ENCODE peak calls at places on chromosome 9, in eight cellular contexts. One of them, this sample, is unnamed.

GRCh38 chr9:76044420-76044819 is 153.9 kb downstream of the PCSK5 start:
- DNase-seq in cardiac fibroblast: no peak
- DNase-seq in uterus: no peak
- DNase-seq in suprapubic skin: no peak
- DNase-seq in GM12865: no peak
- DNase-seq in mucosa of descending colon: no peak
- DNase-seq in H1: no peak
- DNase-seq in bronchial epithelial cell: no peak
- DNase-seq in this sample: no peak

GRCh38 chr9:121778252-121779225 is 127.1 kb downstream of the DAB2IP start:
- DNase-seq in cardiac fibroblast: peak; percentile 10
- DNase-seq in uterus: peak; percentile 32
- DNase-seq in suprapubic skin: no peak
- DNase-seq in GM12865: no peak
- DNase-seq in mucosa of descending colon: no peak
- DNase-seq in H1: no peak
- DNase-seq in bronchial epithelial cell: no peak
- DNase-seq in this sample: no peak

GRCh38 chr9:33453286-33453882 is 6.0 kb upstream of the AQP3 start:
- DNase-seq in cardiac fibroblast: no peak
- DNase-seq in uterus: no peak
- DNase-seq in suprapubic skin: no peak
- DNase-seq in GM12865: no peak
- DNase-seq in mucosa of descending colon: no peak
- DNase-seq in H1: no peak
- DNase-seq in bronchial epithelial cell: no peak
- DNase-seq in this sample: no peak

GRCh38 chr9:107685901-107686300 is 196.3 kb upstream of the KLF4 start:
- DNase-seq in cardiac fibroblast: peak; percentile 79
- DNase-seq in uterus: no peak
- DNase-seq in suprapubic skin: no peak
- DNase-seq in GM12865: no peak
- DNase-seq in mucosa of descending colon: no peak
- DNase-seq in H1: no peak
- DNase-seq in bronchial epithelial cell: peak; percentile 26
- DNase-seq in this sample: peak; percentile 48

GRCh38 chr9:125240649-125240999 is 519 bp downstream of the HSPA5 start:
- DNase-seq in cardiac fibroblast: peak; percentile 40
- DNase-seq in uterus: no peak
- DNase-seq in suprapubic skin: no peak
- DNase-seq in GM12865: peak; percentile 61
- DNase-seq in mucosa of descending colon: no peak
- DNase-seq in H1: no peak
- DNase-seq in bronchial epithelial cell: peak; percentile 8
- DNase-seq in this sample: peak; percentile 39

GRCh38 chr9:110538169-110538568 is 41.4 kb downstream of the SVEP1 start:
- DNase-seq in cardiac fibroblast: peak; percentile 88
- DNase-seq in uterus: no peak
- DNase-seq in suprapubic skin: no peak
- DNase-seq in GM12865: no peak
- DNase-seq in mucosa of descending colon: no peak
- DNase-seq in H1: no peak
- DNase-seq in bronchial epithelial cell: no peak
- DNase-seq in this sample: no peak

GRCh38 chr9:98678244-98678842 is 30.4 kb downstream of the GABBR2 start:
- DNase-seq in cardiac fibroblast: no peak
- DNase-seq in uterus: no peak
- DNase-seq in suprapubic skin: no peak
- DNase-seq in GM12865: peak; percentile 31
- DNase-seq in mucosa of descending colon: no peak
- DNase-seq in H1: peak; percentile 46
- DNase-seq in bronchial epithelial cell: peak; percentile 30
- DNase-seq in this sample: peak; percentile 43

GRCh38 chr9:131841765-131842318 is 102.0 kb upstream of the RAPGEF1 start:
- DNase-seq in cardiac fibroblast: no peak
- DNase-seq in uterus: no peak
- DNase-seq in suprapubic skin: no peak
- DNase-seq in GM12865: no peak
- DNase-seq in mucosa of descending colon: no peak
- DNase-seq in H1: no peak
- DNase-seq in bronchial epithelial cell: no peak
- DNase-seq in this sample: no peak

GRCh38 chr9:97176206-97176605 is 131.3 kb upstream of the CCDC180 start:
- DNase-seq in cardiac fibroblast: peak; percentile 19
- DNase-seq in uterus: no peak
- DNase-seq in suprapubic skin: no peak
- DNase-seq in GM12865: no peak
- DNase-seq in mucosa of descending colon: no peak
- DNase-seq in H1: no peak
- DNase-seq in bronchial epithelial cell: peak; percentile 53
- DNase-seq in this sample: peak; percentile 29

GRCh38 chr9:124335320-124335707 is 77.6 kb downstream of the NEK6 start:
- DNase-seq in cardiac fibroblast: no peak
- DNase-seq in uterus: no peak
- DNase-seq in suprapubic skin: no peak
- DNase-seq in GM12865: no peak
- DNase-seq in mucosa of descending colon: no peak
- DNase-seq in H1: no peak
- DNase-seq in bronchial epithelial cell: no peak
- DNase-seq in this sample: no peak

GRCh38 chr9:38437193-38437823 is 13.1 kb upstream of the IGFBPL1 start:
- DNase-seq in cardiac fibroblast: no peak
- DNase-seq in uterus: no peak
- DNase-seq in suprapubic skin: no peak
- DNase-seq in GM12865: peak; percentile 14
- DNase-seq in mucosa of descending colon: no peak
- DNase-seq in H1: no peak
- DNase-seq in bronchial epithelial cell: peak; percentile 59
- DNase-seq in this sample: peak; percentile 40

GRCh38 chr9:12955510-12956163 is 180.8 kb downstream of the LURAP1L start:
- DNase-seq in cardiac fibroblast: no peak
- DNase-seq in uterus: no peak
- DNase-seq in suprapubic skin: no peak
- DNase-seq in GM12865: no peak
- DNase-seq in mucosa of descending colon: no peak
- DNase-seq in H1: peak; percentile 17
- DNase-seq in bronchial epithelial cell: no peak
- DNase-seq in this sample: no peak

GRCh38 chr9:121735065-121735791 is 83.8 kb downstream of the DAB2IP start:
- DNase-seq in cardiac fibroblast: peak; percentile 63
- DNase-seq in uterus: no peak
- DNase-seq in suprapubic skin: no peak
- DNase-seq in GM12865: peak; percentile 61
- DNase-seq in mucosa of descending colon: peak; percentile 63
- DNase-seq in H1: peak; percentile 71
- DNase-seq in bronchial epithelial cell: peak; percentile 52
- DNase-seq in this sample: peak; percentile 54

GRCh38 chr9:68643901-68644809 is 60.9 kb upstream of the PIP5K1B start:
- DNase-seq in cardiac fibroblast: no peak
- DNase-seq in uterus: no peak
- DNase-seq in suprapubic skin: no peak
- DNase-seq in GM12865: peak; percentile 89
- DNase-seq in mucosa of descending colon: no peak
- DNase-seq in H1: no peak
- DNase-seq in bronchial epithelial cell: no peak
- DNase-seq in this sample: no peak

GRCh38 chr9:613771-614347 is 227.6 kb upstream of the DMRT1 start:
- DNase-seq in cardiac fibroblast: peak; percentile 94
- DNase-seq in uterus: peak; percentile 82
- DNase-seq in suprapubic skin: peak; percentile 83
- DNase-seq in GM12865: peak; percentile 78
- DNase-seq in mucosa of descending colon: peak; percentile 55
- DNase-seq in H1: peak; percentile 66
- DNase-seq in bronchial epithelial cell: peak; percentile 87
- DNase-seq in this sample: peak; percentile 84

GRCh38 chr9:36341936-36342577 is 58.0 kb downstream of the RNF38 start:
- DNase-seq in cardiac fibroblast: no peak
- DNase-seq in uterus: no peak
- DNase-seq in suprapubic skin: no peak
- DNase-seq in GM12865: peak; percentile 55
- DNase-seq in mucosa of descending colon: no peak
- DNase-seq in H1: no peak
- DNase-seq in bronchial epithelial cell: no peak
- DNase-seq in this sample: no peak

GRCh38 chr9:98907055-98907454 is 36.7 kb upstream of the COL15A1 start:
- DNase-seq in cardiac fibroblast: no peak
- DNase-seq in uterus: no peak
- DNase-seq in suprapubic skin: no peak
- DNase-seq in GM12865: no peak
- DNase-seq in mucosa of descending colon: no peak
- DNase-seq in H1: no peak
- DNase-seq in bronchial epithelial cell: no peak
- DNase-seq in this sample: no peak

GRCh38 chr9:79061766-79062165 is 510.0 kb upstream of the TLE4 start:
- DNase-seq in cardiac fibroblast: no peak
- DNase-seq in uterus: no peak
- DNase-seq in suprapubic skin: no peak
- DNase-seq in GM12865: no peak
- DNase-seq in mucosa of descending colon: no peak
- DNase-seq in H1: no peak
- DNase-seq in bronchial epithelial cell: peak; percentile 15
- DNase-seq in this sample: peak; percentile 27

GRCh38 chr9:90827181-90827866 is 25.7 kb downstream of the SYK start:
- DNase-seq in cardiac fibroblast: no peak
- DNase-seq in uterus: no peak
- DNase-seq in suprapubic skin: no peak
- DNase-seq in GM12865: peak; percentile 73
- DNase-seq in mucosa of descending colon: no peak
- DNase-seq in H1: no peak
- DNase-seq in bronchial epithelial cell: no peak
- DNase-seq in this sample: no peak

GRCh38 chr9:130901498-130902203 is 5.0 kb upstream of the QRFP start:
- DNase-seq in cardiac fibroblast: no peak
- DNase-seq in uterus: no peak
- DNase-seq in suprapubic skin: no peak
- DNase-seq in GM12865: no peak
- DNase-seq in mucosa of descending colon: no peak
- DNase-seq in H1: no peak
- DNase-seq in bronchial epithelial cell: no peak
- DNase-seq in this sample: peak; percentile 22

GRCh38 chr9:16136961-16137360 is 584.1 kb downstream of the CCDC171 start:
- DNase-seq in cardiac fibroblast: peak; percentile 68
- DNase-seq in uterus: peak; percentile 70
- DNase-seq in suprapubic skin: no peak
- DNase-seq in GM12865: no peak
- DNase-seq in mucosa of descending colon: no peak
- DNase-seq in H1: no peak
- DNase-seq in bronchial epithelial cell: no peak
- DNase-seq in this sample: no peak

GRCh38 chr9:79471577-79472543 is 99.9 kb upstream of the TLE4 start:
- DNase-seq in cardiac fibroblast: peak; percentile 76
- DNase-seq in uterus: peak; percentile 42
- DNase-seq in suprapubic skin: peak; percentile 77
- DNase-seq in GM12865: peak; percentile 24
- DNase-seq in mucosa of descending colon: peak; percentile 34
- DNase-seq in H1: no peak
- DNase-seq in bronchial epithelial cell: peak; percentile 57
- DNase-seq in this sample: peak; percentile 57

GRCh38 chr9:97441729-97442128 is 29.8 kb downstream of the TDRD7 start:
- DNase-seq in cardiac fibroblast: peak; percentile 32
- DNase-seq in uterus: no peak
- DNase-seq in suprapubic skin: no peak
- DNase-seq in GM12865: no peak
- DNase-seq in mucosa of descending colon: no peak
- DNase-seq in H1: no peak
- DNase-seq in bronchial epithelial cell: peak; percentile 38
- DNase-seq in this sample: peak; percentile 25

GRCh38 chr9:114851301-114851700 is 45.5 kb upstream of the TNFSF15 start:
- DNase-seq in cardiac fibroblast: no peak
- DNase-seq in uterus: no peak
- DNase-seq in suprapubic skin: no peak
- DNase-seq in GM12865: no peak
- DNase-seq in mucosa of descending colon: no peak
- DNase-seq in H1: no peak
- DNase-seq in bronchial epithelial cell: no peak
- DNase-seq in this sample: no peak

GRCh38 chr9:135300346-135301141 is 179.0 kb upstream of the PPP1R26 start:
- DNase-seq in cardiac fibroblast: no peak
- DNase-seq in uterus: no peak
- DNase-seq in suprapubic skin: no peak
- DNase-seq in GM12865: no peak
- DNase-seq in mucosa of descending colon: no peak
- DNase-seq in H1: no peak
- DNase-seq in bronchial epithelial cell: no peak
- DNase-seq in this sample: no peak

DNA sequence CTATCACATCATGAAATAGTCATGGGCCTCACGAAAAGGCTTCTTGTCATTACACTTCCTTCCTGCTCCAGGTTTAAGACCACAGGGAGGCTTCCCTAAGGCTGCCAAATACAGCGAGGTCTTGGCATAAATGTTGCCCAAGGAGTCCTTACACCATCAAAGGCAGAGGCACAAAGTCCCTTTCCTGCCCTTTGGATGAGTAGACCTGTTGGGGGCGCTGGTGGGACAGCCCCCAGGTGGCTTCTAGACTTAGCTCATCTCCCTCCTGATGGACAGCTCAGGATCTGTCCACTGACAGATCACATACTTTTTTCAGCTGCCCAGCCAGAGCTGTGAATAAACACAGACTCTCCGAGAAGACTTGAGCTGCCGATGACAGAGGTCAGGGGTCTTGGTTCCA is 15.5 kb upstream of the MEGF9 start:
- DNase-seq in cardiac fibroblast: peak; percentile 40
- DNase-seq in uterus: no peak
- DNase-seq in suprapubic skin: no peak
- DNase-seq in GM12865: peak; percentile 37
- DNase-seq in mucosa of descending colon: no peak
- DNase-seq in H1: no peak
- DNase-seq in bronchial epithelial cell: no peak
- DNase-seq in this sample: peak; percentile 7
- TF ChIP-seq CTCF in cardiac fibroblast: peak; percentile 16
- TF ChIP-seq CTCF in uterus: no peak
- TF ChIP-seq CTCF in suprapubic skin: no peak
- TF ChIP-seq CTCF in GM12865: peak; percentile 26
- TF ChIP-seq CTCF in mucosa of descending colon: no peak
- TF ChIP-seq CTCF in H1: peak; percentile 83
- TF ChIP-seq CTCF in bronchial epithelial cell: no peak
- TF ChIP-seq CTCF in this sample: no peak

GRCh38 chr9:112891521-112891920 is 845 bp upstream of the SLC46A2 start:
- DNase-seq in cardiac fibroblast: no peak
- DNase-seq in uterus: no peak
- DNase-seq in suprapubic skin: no peak
- DNase-seq in GM12865: no peak
- DNase-seq in mucosa of descending colon: no peak
- DNase-seq in H1: no peak
- DNase-seq in bronchial epithelial cell: no peak
- DNase-seq in this sample: no peak
- H3K4me3 ChIP-seq in cardiac fibroblast: no peak overlapping the region
- H3K4me3 ChIP-seq in uterus: no peak overlapping the region
- H3K4me3 ChIP-seq in suprapubic skin: no peak overlapping the region
- H3K4me3 ChIP-seq in GM12865: no peak overlapping the region
- H3K4me3 ChIP-seq in mucosa of descending colon: no peak overlapping the region
- H3K4me3 ChIP-seq in H1: no peak overlapping the region
- H3K4me3 ChIP-seq in bronchial epithelial cell: no peak overlapping the region
- H3K4me3 ChIP-seq in this sample: no peak overlapping the region

GRCh38 chr9:105114956-105115728 is 129.3 kb upstream of the SLC44A1 start:
- DNase-seq in cardiac fibroblast: peak; percentile 61
- DNase-seq in uterus: peak; percentile 17
- DNase-seq in suprapubic skin: no peak
- DNase-seq in GM12865: peak; percentile 79
- DNase-seq in mucosa of descending colon: peak; percentile 50
- DNase-seq in H1: no peak
- DNase-seq in bronchial epithelial cell: no peak
- DNase-seq in this sample: no peak
- TF ChIP-seq CTCF in cardiac fibroblast: no peak
- TF ChIP-seq CTCF in uterus: no peak
- TF ChIP-seq CTCF in suprapubic skin: no peak
- TF ChIP-seq CTCF in GM12865: no peak
- TF ChIP-seq CTCF in mucosa of descending colon: no peak
- TF ChIP-seq CTCF in H1: no peak
- TF ChIP-seq CTCF in bronchial epithelial cell: no peak
- TF ChIP-seq CTCF in this sample: no peak

GRCh38 chr9:88037285-88037845 is 63.0 kb upstream of the CDK20 start:
- DNase-seq in cardiac fibroblast: no peak
- DNase-seq in uterus: no peak
- DNase-seq in suprapubic skin: no peak
- DNase-seq in GM12865: no peak
- DNase-seq in mucosa of descending colon: no peak
- DNase-seq in H1: no peak
- DNase-seq in bronchial epithelial cell: no peak
- DNase-seq in this sample: no peak
- H3K4me3 ChIP-seq in cardiac fibroblast: no peak overlapping the region
- H3K4me3 ChIP-seq in uterus: no peak overlapping the region
- H3K4me3 ChIP-seq in suprapubic skin: no peak overlapping the region
- H3K4me3 ChIP-seq in GM12865: no peak overlapping the region
- H3K4me3 ChIP-seq in mucosa of descending colon: no peak overlapping the region
- H3K4me3 ChIP-seq in H1: no peak overlapping the region
- H3K4me3 ChIP-seq in bronchial epithelial cell: no peak overlapping the region
- H3K4me3 ChIP-seq in this sample: no peak overlapping the region

This sample was measured in epithelial cell of esophagus.